ENCODE peak calls at places on chromosomes 7 and 10, in six cellular contexts. E is IMR-90, K is fibroblast of mammary gland, F is OCI-LY7, J is H1, O is cardiac fibroblast. G is an unnamed sample.

GRCh38 chr7:55964261-55964801 is at the start of gene NIPSNAP2:
- DNase-seq in F (peak), J (peak), K (peak), O (peak), E (peak), G (peak)

GRCh38 chr7:16345979-16346958 is 75.1 kb downstream of the CRPPA start:
- DNase-seq in K (peak), J (no peak), O (peak), E (peak), F (no peak), G (peak)

GRCh38 chr10:95964786-95965185 is 57.0 kb downstream of the CC2D2B start:
- DNase-seq in J (no peak), F (no peak), E (no peak), K (no peak), O (peak), G (no peak)

GRCh38 chr7:112937651-112938390 is 147.6 kb upstream of the TMEM168 start:
- DNase-seq in O (peak), K (peak), F (no peak), J (no peak), E (peak), G (peak)

GRCh38 chr7:127704211-127704610 is 52.2 kb downstream of the SND1 start:
- DNase-seq in J (no peak), F (no peak), E (no peak), K (no peak), O (no peak), G (no peak)

GRCh38 chr10:114100848-114101741 is 57.4 kb downstream of the ADRB1 start:
- DNase-seq in O (peak), J (peak), K (peak), F (no peak), E (peak), G (peak)

GRCh38 chr7:51138121-51139085 is 178.2 kb downstream of the COBL start:
- DNase-seq in F (no peak), K (no peak), O (no peak), J (peak), E (no peak), G (no peak)

GRCh38 chr7:150937848-150938561 is 40.1 kb downstream of the KCNH2 start:
- DNase-seq in F (no peak), O (peak), K (peak), J (no peak), E (peak), G (no peak)

GRCh38 chr7:150988230-150989226 is 2.3 kb upstream of the NOS3 start:
- DNase-seq in O (peak), E (no peak), K (no peak), F (peak), J (peak), G (no peak)

GRCh38 chr7:50531401-50531906 is 33.8 kb downstream of the DDC start:
- DNase-seq in O (peak), E (peak), F (no peak), J (no peak), K (peak), G (peak)

GRCh38 chr7:134850048-134850447 is 70.6 kb downstream of the CALD1 start:
- DNase-seq in J (no peak), K (peak), E (peak), F (no peak), O (peak), G (peak)

GRCh38 chr10:131759347-131759746 is 141.5 kb upstream of the PPP2R2D start:
- DNase-seq in J (no peak), F (no peak), O (no peak), E (no peak), K (no peak), G (no peak)

GRCh38 chr10:86247073-86247472 is 119.5 kb downstream of the GRID1 start:
- DNase-seq in O (no peak), F (no peak), J (no peak), E (no peak), K (no peak), G (no peak)

GRCh38 chr10:96829029-96829773 is 2.9 kb upstream of the LCOR start:
- DNase-seq in F (no peak), J (no peak), K (no peak), O (no peak), E (no peak), G (no peak)

GRCh38 chr7:414681-415560 is 104.7 kb downstream of the PDGFA start:
- DNase-seq in J (no peak), E (no peak), K (no peak), F (no peak), O (no peak), G (no peak)

GRCh38 chr7:108463613-108464012 is 7.4 kb upstream of the NRCAM start:
- DNase-seq in J (no peak), E (no peak), O (no peak), F (no peak), K (no peak), G (no peak)

GRCh38 chr10:124890225-124890624 is 51.7 kb upstream of the ZRANB1 start:
- DNase-seq in F (no peak), E (peak), K (no peak), J (no peak), O (no peak), G (no peak)

GRCh38 chr10:68598978-68599753 is 39.0 kb downstream of the TET1 start:
- DNase-seq in O (no peak), E (peak), K (peak), F (no peak), J (peak), G (peak)

GRCh38 chr7:29593458-29593857 is 29.8 kb downstream of the PRR15 start:
- DNase-seq in J (no peak), E (no peak), K (no peak), O (no peak), F (no peak), G (no peak)

GRCh38 chr10:93871805-93872204 is 22.0 kb upstream of the SLC35G1 start:
- DNase-seq in K (no peak), F (no peak), O (no peak), J (no peak), E (no peak), G (no peak)

GRCh38 chr7:99392659-99393362 is 15.6 kb downstream of the PDAP1 start:
- DNase-seq in K (peak), J (peak), F (peak), E (no peak), O (peak), G (peak)

GRCh38 chr7:73423519-73424485 is 9.8 kb upstream of the FZD9 start:
- DNase-seq in E (peak), O (no peak), F (no peak), K (no peak), J (peak), G (peak)

GRCh38 chr10:70093335-70093944 is 39.2 kb downstream of the AIFM2 start:
- DNase-seq in K (no peak), J (no peak), F (no peak), E (no peak), O (no peak), G (no peak)
- H3K4me3 ChIP-seq in K (no peak), J (no peak), F (no peak), E (no peak), O (no peak), G (no peak)

GRCh38 chr7:106059556-106059955 is 52.6 kb downstream of the SYPL1 start:
- DNase-seq in K (peak), O (peak), F (no peak), J (no peak), E (no peak), G (no peak)

GRCh38 chr7:106057962-106058901 is 53.9 kb downstream of the SYPL1 start:
- DNase-seq in F (peak), E (no peak), O (no peak), J (no peak), K (no peak), G (no peak)

GRCh38 chr7:106056513-106057203 is 55.5 kb downstream of the SYPL1 start:
- DNase-seq in O (peak), E (peak), F (peak), J (peak), K (peak), G (peak)

GRCh38 chr7:106058925-106059324 is 53.2 kb downstream of the SYPL1 start:
- DNase-seq in F (peak), O (no peak), K (no peak), E (no peak), J (no peak), G (no peak)

GRCh38 chr7:106057204-106057961 is 54.7 kb downstream of the SYPL1 start:
- DNase-seq in E (no peak), O (no peak), J (no peak), K (no peak), F (peak), G (no peak)
- TF ChIP-seq CTCF in E (no peak), O (no peak), J (no peak), K (no peak), F (peak), G (no peak)

GRCh38 chr10:100519321-100520051 is at the start of gene SEC31B:
- DNase-seq in O (no peak), E (no peak), K (no peak), J (peak), F (no peak), G (no peak)
- H3K4me3 ChIP-seq in O (peak), E (peak), K (peak), J (peak), F (no peak), G (peak)

GRCh38 chr7:3200504-3200903 is 100.5 kb upstream of the SDK1 start:
- DNase-seq in O (peak), K (peak), E (peak), F (peak), J (peak), G (peak)

GRCh38 chr7:3201937-3202715 is 98.9 kb upstream of the SDK1 start:
- DNase-seq in J (no peak), F (no peak), E (no peak), K (no peak), O (peak), G (no peak)

GRCh38 chr7:3198316-3198715 is 102.7 kb upstream of the SDK1 start:
- DNase-seq in J (no peak), K (no peak), F (no peak), O (no peak), E (no peak), G (no peak)

GRCh38 chr7:3204526-3204925 is 96.5 kb upstream of the SDK1 start:
- DNase-seq in F (no peak), E (no peak), J (peak), K (no peak), O (no peak), G (no peak)

GRCh38 chr7:3201306-3201705 is 99.7 kb upstream of the SDK1 start:
- DNase-seq in E (no peak), J (no peak), F (no peak), K (peak), O (no peak), G (no peak)
- TF ChIP-seq CTCF in E (no peak), J (no peak), F (no peak), K (no peak), O (no peak), G (no peak)

GRCh38 chr7:93117327-93117726 is 452 bp downstream of the SAMD9 start:
- DNase-seq in K (no peak), F (no peak), J (no peak), O (peak), E (no peak), G (no peak)
- H3K4me3 ChIP-seq in K (peak), F (peak), J (no peak), O (peak), E (peak), G (peak)